ENCODE peak calls at places on chromosomes 13 and 19, in four cellular contexts. One of them, this sample, is unnamed.

GRCh38 chr13:25046274-25046984 is 49.5 kb upstream of the PABPC3 start:
- DNase-seq in fibroblast of pulmonary artery: no peak
- DNase-seq in stomach: no peak
- DNase-seq in non-pigmented ciliary epithelial cell: no peak
- DNase-seq in this sample: no peak

GRCh38 chr13:41694902-41695301 is 237.6 kb downstream of the RGCC start:
- DNase-seq in stomach: no peak
- DNase-seq in non-pigmented ciliary epithelial cell: peak
- DNase-seq in fibroblast of pulmonary artery: peak
- DNase-seq in this sample: no peak

GRCh38 chr13:79811170-79811569 is 330.2 kb downstream of the NDFIP2 start:
- DNase-seq in fibroblast of pulmonary artery: no peak
- DNase-seq in stomach: no peak
- DNase-seq in non-pigmented ciliary epithelial cell: no peak
- DNase-seq in this sample: no peak

GRCh38 chr19:342801-343421 is 1.7 kb downstream of the MIER2 start:
- DNase-seq in fibroblast of pulmonary artery: peak
- DNase-seq in stomach: peak
- DNase-seq in non-pigmented ciliary epithelial cell: peak
- DNase-seq in this sample: no peak

GRCh38 chr13:34678154-34678553 is 263.9 kb upstream of the NBEA start:
- DNase-seq in non-pigmented ciliary epithelial cell: peak
- DNase-seq in fibroblast of pulmonary artery: peak
- DNase-seq in stomach: no peak
- DNase-seq in this sample: no peak

GRCh38 chr13:100269837-100270236 is 180.9 kb downstream of the PCCA start:
- DNase-seq in stomach: peak
- DNase-seq in fibroblast of pulmonary artery: peak
- DNase-seq in non-pigmented ciliary epithelial cell: no peak
- DNase-seq in this sample: no peak

GRCh38 chr13:27997904-27998522 is 9.5 kb upstream of the URAD start:
- DNase-seq in fibroblast of pulmonary artery: peak
- DNase-seq in stomach: peak
- DNase-seq in non-pigmented ciliary epithelial cell: no peak
- DNase-seq in this sample: peak

GRCh38 chr19:18046066-18046718 is 38.2 kb downstream of the ARRDC2 start:
- DNase-seq in non-pigmented ciliary epithelial cell: peak
- DNase-seq in fibroblast of pulmonary artery: peak
- DNase-seq in stomach: peak
- DNase-seq in this sample: no peak

GRCh38 chr13:48028066-48028465 is 9.5 kb upstream of the NUDT15 start:
- DNase-seq in stomach: no peak
- DNase-seq in non-pigmented ciliary epithelial cell: no peak
- DNase-seq in fibroblast of pulmonary artery: no peak
- DNase-seq in this sample: no peak

GRCh38 chr13:67416047-67416925 is 186.2 kb upstream of the PCDH9 start:
- DNase-seq in fibroblast of pulmonary artery: peak
- DNase-seq in stomach: peak
- DNase-seq in non-pigmented ciliary epithelial cell: no peak
- DNase-seq in this sample: peak

GRCh38 chr13:73036566-73036965 is 22.2 kb upstream of the KLF5 start:
- DNase-seq in non-pigmented ciliary epithelial cell: no peak
- DNase-seq in fibroblast of pulmonary artery: no peak
- DNase-seq in stomach: no peak
- DNase-seq in this sample: no peak

GRCh38 chr19:1070931-1071791 is 4.2 kb downstream of the ARHGAP45 start:
- DNase-seq in stomach: no peak
- DNase-seq in fibroblast of pulmonary artery: no peak
- DNase-seq in non-pigmented ciliary epithelial cell: no peak
- DNase-seq in this sample: no peak